ENCODE peak calls at places on chromosomes 16 and 17, in five cellular contexts. A, S, Z, F and P are unnamed samples.

GRCh38 chr17:72123496-72123963 is 2.7 kb downstream of the SOX9 start:
- DNase-seq in Z (no peak), S (no peak), F (peak; percentile 38), A (no peak), P (no peak)

GRCh38 chr17:45150911-45151809 is 2.9 kb downstream of the HEXIM1 start:
- DNase-seq in F (no peak), A (no peak), Z (no peak), S (no peak), P (no peak)

GRCh38 chr17:83046759-83047478 is 32.5 kb upstream of the METRNL start:
- DNase-seq in S (no peak), F (no peak), A (no peak), Z (peak; percentile 23), P (no peak)

GRCh38 chr17:73338050-73338491 is 26.3 kb upstream of the CDC42EP4 start:
- DNase-seq in F (no peak), S (peak; percentile 82), A (no peak), Z (no peak), P (no peak)

GRCh38 chr16:89107209-89107582 is 13.5 kb downstream of the ACSF3 start:
- DNase-seq in F (no peak), A (no peak), Z (no peak), S (no peak), P (no peak)

GRCh38 chr17:37488009-37488604 is 1.6 kb upstream of the DUSP14 start:
- DNase-seq in F (peak; percentile 86), Z (no peak), A (no peak), S (no peak), P (no peak)

GRCh38 chr16:81467072-81467471 is 22.5 kb downstream of the CMIP start:
- DNase-seq in A (no peak), S (no peak), F (no peak), Z (no peak), P (no peak)

GRCh38 chr16:21156767-21157467 is 1.6 kb upstream of the LDAF1 start:
- DNase-seq in S (no peak), A (peak; percentile 59), F (peak; percentile 63), Z (no peak), P (peak; percentile 50)

GRCh38 chr16:79651363-79651762 is 50.8 kb upstream of the MAF start:
- DNase-seq in A (no peak), S (peak; percentile 85), F (peak; percentile 94), Z (peak; percentile 74), P (no peak)

GRCh38 chr16:70694088-70694487 is 8.2 kb upstream of the MTSS2 start:
- DNase-seq in F (peak; percentile 60), S (no peak), A (no peak), Z (no peak), P (no peak)

GRCh38 chr16:66084306-66084705 is 282.2 kb upstream of the CDH5 start:
- DNase-seq in Z (no peak), F (no peak), A (no peak), S (no peak), P (no peak)

GRCh38 chr17:34616148-34616547 is 36.8 kb downstream of the TMEM132E start:
- DNase-seq in A (no peak), F (no peak), Z (no peak), S (no peak), P (no peak)

GRCh38 chr16:20938426-20938825 is 37.9 kb downstream of the LYRM1 start:
- DNase-seq in S (no peak), Z (no peak), A (no peak), F (peak; percentile 32), P (no peak)

GRCh38 chr17:78029697-78030096 is 71.2 kb downstream of the TNRC6C start:
- DNase-seq in F (no peak), S (no peak), Z (no peak), A (no peak), P (no peak)

GRCh38 chr17:48307814-48308411 is 122.1 kb downstream of the SKAP1 start:
- DNase-seq in A (peak; percentile 23), F (peak; percentile 37), S (peak; percentile 48), Z (no peak), P (peak; percentile 29)

GRCh38 chr16:54554581-54554980 is 268.0 kb upstream of the IRX3 start:
- DNase-seq in A (no peak), F (no peak), S (no peak), Z (no peak), P (no peak)

GRCh38 chr16:745739-746138 is 4.9 kb upstream of the CIAO3 start:
- DNase-seq in Z (no peak), S (no peak), A (no peak), F (no peak), P (no peak)

GRCh38 chr17:1999557-2000251 is 25.4 kb downstream of the RTN4RL1 start:
- DNase-seq in F (no peak), Z (peak; percentile 55), A (peak; percentile 66), S (peak; percentile 78), P (no peak)

GRCh38 chr17:78272181-78272913 is 40.9 kb downstream of the TMEM235 start:
- DNase-seq in F (peak; percentile 99), A (no peak), Z (peak; percentile 88), S (no peak), P (no peak)

DNA sequence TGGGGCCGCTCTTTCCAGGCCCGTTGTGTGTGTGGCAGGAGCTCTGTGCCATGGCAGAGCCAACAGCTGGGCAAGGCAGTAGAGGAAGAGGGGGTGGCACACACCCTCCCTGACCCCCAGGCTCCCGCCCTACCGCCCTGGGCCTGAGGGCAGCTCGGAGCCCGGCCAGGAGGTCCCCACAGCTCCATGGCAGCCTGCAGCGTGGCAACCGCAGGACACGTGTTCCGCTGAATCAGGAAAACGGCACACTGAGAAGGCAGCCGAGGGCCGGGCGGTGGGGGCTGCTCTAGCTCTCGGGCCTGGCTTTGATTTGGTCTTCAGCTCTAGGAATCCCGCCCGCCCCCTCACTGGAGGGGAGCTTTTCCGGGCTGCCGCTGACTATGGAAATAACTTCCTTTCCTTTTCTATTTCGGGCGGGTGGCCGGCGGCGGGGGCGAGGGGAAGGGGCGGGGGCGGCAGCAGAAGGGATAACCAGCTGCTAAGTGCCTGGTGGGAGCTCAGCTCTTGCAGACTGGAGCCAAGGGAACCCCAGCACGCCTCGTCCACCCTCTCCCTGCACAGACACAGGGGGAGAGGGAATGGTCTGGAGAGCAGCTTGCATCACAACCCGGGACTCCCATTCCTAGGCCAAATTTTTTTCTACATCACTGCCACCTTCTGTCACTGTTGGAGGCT is 24.7 kb upstream of the MRPS23 start:
- DNase-seq in A (peak; percentile 78), F (peak; percentile 58), S (peak; percentile 89), Z (peak; percentile 83), P (no peak)
- H3K4me1 ChIP-seq in A (peaks cover 34% of the 10 kb centered on the region), F (peaks cover 70% of the 10 kb centered on the region), S (peaks cover 5% of the 10 kb centered on the region), Z (peaks cover 30% of the 10 kb centered on the region), P (peaks cover 20% of the 10 kb centered on the region)

DNA sequence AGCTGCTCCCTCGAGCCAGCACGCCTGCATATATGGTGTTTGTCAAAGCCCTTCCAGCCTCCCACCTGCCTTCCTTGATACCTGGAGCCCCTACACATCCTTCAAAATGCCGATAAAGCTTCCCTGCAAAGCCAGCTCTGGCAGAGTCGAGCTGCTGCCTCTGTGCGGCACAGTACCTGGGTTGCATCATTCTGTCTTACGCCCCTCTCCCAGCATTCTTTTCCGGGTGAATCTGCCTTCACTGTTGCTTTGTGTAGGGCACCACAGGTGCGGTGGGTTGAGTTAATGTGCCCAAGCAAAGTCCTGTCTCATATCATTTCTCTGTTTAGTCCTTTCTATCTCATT is 8.6 kb upstream of the CD300E start:
- DNase-seq in F (no peak), Z (no peak), A (no peak), S (no peak), P (no peak)
- H3K4me3 ChIP-seq in F (no peak overlapping the region), Z (no peak overlapping the region), A (no peak overlapping the region), S (no peak overlapping the region), P (no peak overlapping the region)

GRCh38 chr16:8678068-8678927 is 3.9 kb downstream of the ABAT start:
- DNase-seq in F (peak; percentile 84), A (no peak), S (no peak), Z (no peak), P (no peak)
- H3K27ac ChIP-seq in F (peak overlapping the region; percentile 65), A (no peak overlapping the region), S (no peak overlapping the region), Z (no peak overlapping the region), P (no peak overlapping the region)

GRCh38 chr17:76415786-76416185 is 31.4 kb downstream of the SPHK1 start:
- DNase-seq in F (no peak), S (no peak), Z (no peak), A (no peak), P (no peak)
- H3K4me1 ChIP-seq in F (peaks cover 3% of the 10 kb centered on the region), S (no peaks in the 10 kb centered on the region), Z (no peaks in the 10 kb centered on the region), A (peaks cover 20% of the 10 kb centered on the region), P (peaks cover 4% of the 10 kb centered on the region)